ENCODE peak calls at places on chromosomes 12 and 14, in four cellular contexts. One of them, this sample, is unnamed.

GRCh38 chr12:79690606-79691298 is at the start of gene PAWR:
- DNase-seq in Calu3: peak
- DNase-seq in ELR: peak
- DNase-seq in IMR-90: peak
- DNase-seq in this sample: peak

GRCh38 chr12:53623986-53624385 is 2.2 kb downstream of the ATF7 start:
- DNase-seq in Calu3: no peak
- DNase-seq in ELR: peak
- DNase-seq in IMR-90: peak
- DNase-seq in this sample: no peak

GRCh38 chr14:100634026-100634425 is 46.8 kb upstream of the BEGAIN start:
- DNase-seq in Calu3: no peak
- DNase-seq in ELR: no peak
- DNase-seq in IMR-90: no peak
- DNase-seq in this sample: no peak

GRCh38 chr12:47799357-47799955 is 20.2 kb downstream of the HDAC7 start:
- DNase-seq in Calu3: no peak
- DNase-seq in ELR: no peak
- DNase-seq in IMR-90: no peak
- DNase-seq in this sample: no peak

GRCh38 chr14:61927521-61927920 is 165.3 kb downstream of the SNAPC1 start:
- DNase-seq in Calu3: peak
- DNase-seq in ELR: peak
- DNase-seq in IMR-90: peak
- DNase-seq in this sample: no peak

GRCh38 chr12:805022-805632 is 52.7 kb downstream of the WNK1 start:
- DNase-seq in Calu3: no peak
- DNase-seq in ELR: no peak
- DNase-seq in IMR-90: no peak
- DNase-seq in this sample: no peak

GRCh38 chr12:119669744-119670472 is 2.0 kb downstream of the PRKAB1 start:
- DNase-seq in Calu3: peak
- DNase-seq in ELR: no peak
- DNase-seq in IMR-90: no peak
- DNase-seq in this sample: no peak

GRCh38 chr14:68890173-68890931 is 88.8 kb downstream of the ACTN1 start:
- DNase-seq in Calu3: no peak
- DNase-seq in ELR: no peak
- DNase-seq in IMR-90: no peak
- DNase-seq in this sample: no peak

GRCh38 chr12:49138587-49138986 is 7.4 kb upstream of the TUBA1B start:
- DNase-seq in Calu3: no peak
- DNase-seq in ELR: no peak
- DNase-seq in IMR-90: no peak
- DNase-seq in this sample: no peak

GRCh38 chr12:51943346-51943745 is 8.2 kb upstream of the ACVR1B start:
- DNase-seq in Calu3: no peak
- DNase-seq in ELR: no peak
- DNase-seq in IMR-90: no peak
- DNase-seq in this sample: no peak

GRCh38 chr14:53006931-53007330 is 56.1 kb upstream of the FERMT2 start:
- DNase-seq in Calu3: no peak
- DNase-seq in ELR: no peak
- DNase-seq in IMR-90: no peak
- DNase-seq in this sample: no peak

GRCh38 chr14:92969470-92970232 is 46.7 kb downstream of the CHGA start:
- DNase-seq in Calu3: no peak
- DNase-seq in ELR: no peak
- DNase-seq in IMR-90: no peak
- DNase-seq in this sample: no peak

GRCh38 chr12:121576851-121577391 is 3.9 kb downstream of the KDM2B start:
- DNase-seq in Calu3: no peak
- DNase-seq in ELR: peak
- DNase-seq in IMR-90: peak
- DNase-seq in this sample: no peak

GRCh38 chr12:125403145-125403789 is 338.0 kb downstream of the AACS start:
- DNase-seq in Calu3: peak
- DNase-seq in ELR: peak
- DNase-seq in IMR-90: peak
- DNase-seq in this sample: peak

GRCh38 chr14:22419620-22420019 is 169.4 kb downstream of the DAD1 start:
- DNase-seq in Calu3: no peak
- DNase-seq in ELR: no peak
- DNase-seq in IMR-90: no peak
- DNase-seq in this sample: no peak

GRCh38 chr12:62803756-62804155 is 131.2 kb downstream of the PPM1H start:
- DNase-seq in Calu3: no peak
- DNase-seq in ELR: no peak
- DNase-seq in IMR-90: no peak
- DNase-seq in this sample: no peak

GRCh38 chr14:34301107-34301734 is 160.8 kb downstream of the SPTSSA start:
- DNase-seq in Calu3: peak
- DNase-seq in ELR: peak
- DNase-seq in IMR-90: peak
- DNase-seq in this sample: peak

GRCh38 chr12:94940771-94941170 is 62.7 kb downstream of the NDUFA12 start:
- DNase-seq in Calu3: no peak
- DNase-seq in ELR: no peak
- DNase-seq in IMR-90: no peak
- DNase-seq in this sample: no peak

GRCh38 chr12:71648537-71648936 is 15.1 kb downstream of the ZFC3H1 start:
- DNase-seq in Calu3: no peak
- DNase-seq in ELR: no peak
- DNase-seq in IMR-90: no peak
- DNase-seq in this sample: no peak

GRCh38 chr12:123483602-123484273 is 25.8 kb downstream of the SNRNP35 start:
- DNase-seq in Calu3: no peak
- DNase-seq in ELR: no peak
- DNase-seq in IMR-90: no peak
- DNase-seq in this sample: peak

GRCh38 chr12:57476162-57476992 is 3.3 kb downstream of the ARHGAP9 start:
- DNase-seq in Calu3: no peak
- DNase-seq in ELR: no peak
- DNase-seq in IMR-90: no peak
- DNase-seq in this sample: no peak

GRCh38 chr14:59570122-59570521 is 6.5 kb downstream of the CCDC175 start:
- DNase-seq in Calu3: peak
- DNase-seq in ELR: no peak
- DNase-seq in IMR-90: no peak
- DNase-seq in this sample: no peak

GRCh38 chr14:41623737-41624136 is 17.1 kb downstream of the LRFN5 start:
- DNase-seq in Calu3: no peak
- DNase-seq in ELR: no peak
- DNase-seq in IMR-90: no peak
- DNase-seq in this sample: no peak

GRCh38 chr12:79689041-79689476 is 1.7 kb downstream of the PAWR start:
- DNase-seq in Calu3: no peak
- DNase-seq in ELR: peak
- DNase-seq in IMR-90: no peak
- DNase-seq in this sample: no peak

GRCh38 chr14:51096870-51097269 is 2.0 kb upstream of the TRIM9 start:
- DNase-seq in Calu3: no peak
- DNase-seq in ELR: no peak
- DNase-seq in IMR-90: no peak
- DNase-seq in this sample: no peak

GRCh38 chr12:50913224-50913623 is 39.1 kb upstream of the HIGD1C start:
- DNase-seq in Calu3: no peak
- DNase-seq in ELR: no peak
- DNase-seq in IMR-90: no peak
- DNase-seq in this sample: no peak

GRCh38 chr12:125194999-125195398 is 129.8 kb downstream of the AACS start:
- DNase-seq in Calu3: no peak
- DNase-seq in ELR: no peak
- DNase-seq in IMR-90: no peak
- DNase-seq in this sample: no peak

GRCh38 chr14:67240168-67240932 is 885 bp upstream of the PALS1 start:
- DNase-seq in Calu3: peak
- DNase-seq in ELR: peak
- DNase-seq in IMR-90: peak
- DNase-seq in this sample: peak

GRCh38 chr12:49877066-49877465 is 26.6 kb downstream of the FAIM2 start:
- DNase-seq in Calu3: no peak
- DNase-seq in ELR: no peak
- DNase-seq in IMR-90: no peak
- DNase-seq in this sample: no peak

GRCh38 chr12:1915082-1915968 is 3.1 kb downstream of the CACNA2D4 start:
- DNase-seq in Calu3: no peak
- DNase-seq in ELR: no peak
- DNase-seq in IMR-90: no peak
- DNase-seq in this sample: peak

This sample was measured in RPMI8226.